ENCODE peak calls at places on chromosome 10, in nine cellular contexts. H, O, V, I, S, T, M, X and Q are unnamed samples.

GRCh38 chr10:61480226-61480625 is 27.0 kb upstream of the TMEM26 start:
- DNase-seq in H (no peak), O (no peak), V (no peak), I (no peak), S (no peak), T (no peak), M (no peak), X (no peak), Q (no peak)

GRCh38 chr10:27383595-27384542 is 120.2 kb upstream of the RAB18 start:
- DNase-seq in H (no peak), O (no peak), V (no peak), I (no peak), S (no peak), T (no peak), M (no peak), X (no peak), Q (peak; percentile 53)

GRCh38 chr10:117631276-117632151 is 89.0 kb downstream of the EMX2 start:
- DNase-seq in H (no peak), O (no peak), V (no peak), I (no peak), S (no peak), T (no peak), M (no peak), X (no peak), Q (no peak)

GRCh38 chr10:108375691-108376090 is 1211.2 kb upstream of the SORCS1 start:
- DNase-seq in H (no peak), O (no peak), V (peak; percentile 29), I (no peak), S (no peak), T (no peak), M (no peak), X (no peak), Q (no peak)

GRCh38 chr10:118216526-118217035 is 125.5 kb downstream of the FAM204A start:
- DNase-seq in H (no peak), O (no peak), V (no peak), I (no peak), S (no peak), T (no peak), M (no peak), X (no peak), Q (no peak)

GRCh38 chr10:113475381-113475807 is 77.5 kb upstream of the HABP2 start:
- DNase-seq in H (no peak), O (no peak), V (peak; percentile 21), I (no peak), S (no peak), T (no peak), M (no peak), X (no peak), Q (peak; percentile 79)

GRCh38 chr10:70915206-70915605 is 26.8 kb upstream of the PCBD1 start:
- DNase-seq in H (peak; percentile 62), O (no peak), V (no peak), I (no peak), S (no peak), T (no peak), M (no peak), X (no peak), Q (no peak)

GRCh38 chr10:8054498-8055407 is at the start of gene GATA3:
- DNase-seq in H (peak; percentile 69), O (peak; percentile 95), V (peak; percentile 84), I (no peak), S (peak; percentile 76), T (peak; percentile 73), M (peak; percentile 58), X (no peak), Q (peak; percentile 59)

GRCh38 chr10:87691515-87692070 is 31.9 kb downstream of the PAPSS2 start:
- DNase-seq in H (no peak), O (no peak), V (no peak), I (no peak), S (no peak), T (no peak), M (no peak), X (no peak), Q (no peak)

GRCh38 chr10:101075775-101076174 is 14.0 kb downstream of the KAZALD1 start:
- DNase-seq in H (no peak), O (no peak), V (no peak), I (no peak), S (no peak), T (no peak), M (no peak), X (no peak), Q (no peak)

GRCh38 chr10:101080933-101081546 is 19.3 kb downstream of the KAZALD1 start:
- DNase-seq in H (no peak), O (no peak), V (peak; percentile 44), I (no peak), S (no peak), T (no peak), M (no peak), X (no peak), Q (no peak)

GRCh38 chr10:101085846-101086245 is 24.1 kb downstream of the KAZALD1 start:
- DNase-seq in H (no peak), O (no peak), V (no peak), I (no peak), S (no peak), T (no peak), M (no peak), X (no peak), Q (no peak)

GRCh38 chr10:101076630-101077029 is 14.8 kb downstream of the KAZALD1 start:
- DNase-seq in H (no peak), O (no peak), V (no peak), I (no peak), S (no peak), T (no peak), M (no peak), X (no peak), Q (no peak)

DNA sequence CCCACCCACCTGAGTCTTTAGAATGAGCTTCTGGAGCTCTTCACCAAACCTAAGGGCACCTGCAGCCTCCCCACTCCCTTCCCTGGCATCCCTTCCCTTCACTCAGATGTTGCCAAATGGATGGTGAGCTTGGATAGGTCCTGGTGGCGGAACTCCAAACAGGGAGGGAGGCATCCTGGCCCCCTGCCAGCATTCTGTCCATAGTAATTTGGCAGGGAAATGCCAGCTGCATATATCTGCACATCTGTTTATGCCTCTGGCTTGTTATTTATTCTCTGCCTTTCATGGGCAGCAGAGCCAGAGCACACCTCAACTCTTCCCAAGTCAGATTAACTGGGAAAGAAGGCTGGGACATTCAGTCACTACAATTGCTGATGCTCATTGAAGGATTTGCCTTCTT is 18.1 kb downstream of the KAZALD1 start:
- DNase-seq in H (no peak), O (peak; percentile 80), V (no peak), I (no peak), S (no peak), T (no peak), M (no peak), X (no peak), Q (peak; percentile 15)
- H3K27me3 ChIP-seq in H (no peaks in the 10 kb centered on the region), O (no peaks in the 10 kb centered on the region), V (peaks cover 64% of the 10 kb centered on the region), I (peaks cover 98% of the 10 kb centered on the region), S (peaks cover 64% of the 10 kb centered on the region), T (peaks cover 28% of the 10 kb centered on the region), M (peaks cover 90% of the 10 kb centered on the region), X (peaks cover 56% of the 10 kb centered on the region), Q (peaks cover 9% of the 10 kb centered on the region)

GRCh38 chr10:59985639-59986038 is 79.3 kb upstream of the CCDC6 start:
- DNase-seq in H (no peak), O (no peak), V (no peak), I (no peak), S (no peak), T (no peak), M (no peak), X (no peak), Q (no peak)
- H3K9me3 ChIP-seq in H (no peaks in the 10 kb centered on the region), O (no peaks in the 10 kb centered on the region), V (no peaks in the 10 kb centered on the region), I (no peaks in the 10 kb centered on the region), S (no peaks in the 10 kb centered on the region), T (no peaks in the 10 kb centered on the region), M (no peaks in the 10 kb centered on the region), X (no peaks in the 10 kb centered on the region), Q (no peaks in the 10 kb centered on the region)

GRCh38 chr10:124035928-124036558 is 57.4 kb downstream of the CHST15 start:
- DNase-seq in H (peak; percentile 81), O (no peak), V (no peak), I (peak; percentile 78), S (peak; percentile 80), T (no peak), M (no peak), X (no peak), Q (no peak)

GRCh38 chr10:124037784-124038183 is 55.6 kb downstream of the CHST15 start:
- DNase-seq in H (no peak), O (no peak), V (no peak), I (no peak), S (no peak), T (no peak), M (no peak), X (no peak), Q (no peak)

GRCh38 chr10:124037286-124037685 is 56.1 kb downstream of the CHST15 start:
- DNase-seq in H (no peak), O (no peak), V (no peak), I (no peak), S (no peak), T (no peak), M (no peak), X (no peak), Q (no peak)

GRCh38 chr10:124035306-124035927 is 58.0 kb downstream of the CHST15 start:
- DNase-seq in H (peak; percentile 17), O (no peak), V (no peak), I (no peak), S (no peak), T (no peak), M (no peak), X (no peak), Q (no peak)

DNA sequence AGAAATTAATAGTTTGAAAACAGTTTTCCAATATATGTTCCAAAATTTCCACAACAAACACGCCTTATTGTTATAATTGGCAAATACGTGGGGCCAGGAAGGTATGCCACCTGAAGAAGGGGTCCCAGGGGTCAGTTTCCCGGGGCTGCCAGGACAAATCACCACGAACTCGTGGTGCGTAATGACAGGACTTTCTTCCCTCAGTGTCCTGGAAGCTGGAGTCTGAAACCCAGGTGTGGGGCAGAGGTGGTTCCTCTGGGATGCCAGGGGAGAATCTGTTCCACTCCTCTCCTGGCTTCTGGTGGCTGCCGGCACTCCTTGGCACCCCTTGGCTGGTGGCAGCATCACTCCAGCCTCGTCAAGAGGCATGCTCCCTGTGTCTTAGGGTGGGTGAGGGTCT is 56.7 kb downstream of the CHST15 start:
- DNase-seq in H (no peak), O (no peak), V (no peak), I (no peak), S (no peak), T (no peak), M (no peak), X (no peak), Q (no peak)
- H3K27me3 ChIP-seq in H (no peaks in the 10 kb centered on the region), O (no peaks in the 10 kb centered on the region), V (no peaks in the 10 kb centered on the region), I (no peaks in the 10 kb centered on the region), S (no peaks in the 10 kb centered on the region), T (no peaks in the 10 kb centered on the region), M (no peaks in the 10 kb centered on the region), X (no peaks in the 10 kb centered on the region), Q (no peaks in the 10 kb centered on the region)

DNA sequence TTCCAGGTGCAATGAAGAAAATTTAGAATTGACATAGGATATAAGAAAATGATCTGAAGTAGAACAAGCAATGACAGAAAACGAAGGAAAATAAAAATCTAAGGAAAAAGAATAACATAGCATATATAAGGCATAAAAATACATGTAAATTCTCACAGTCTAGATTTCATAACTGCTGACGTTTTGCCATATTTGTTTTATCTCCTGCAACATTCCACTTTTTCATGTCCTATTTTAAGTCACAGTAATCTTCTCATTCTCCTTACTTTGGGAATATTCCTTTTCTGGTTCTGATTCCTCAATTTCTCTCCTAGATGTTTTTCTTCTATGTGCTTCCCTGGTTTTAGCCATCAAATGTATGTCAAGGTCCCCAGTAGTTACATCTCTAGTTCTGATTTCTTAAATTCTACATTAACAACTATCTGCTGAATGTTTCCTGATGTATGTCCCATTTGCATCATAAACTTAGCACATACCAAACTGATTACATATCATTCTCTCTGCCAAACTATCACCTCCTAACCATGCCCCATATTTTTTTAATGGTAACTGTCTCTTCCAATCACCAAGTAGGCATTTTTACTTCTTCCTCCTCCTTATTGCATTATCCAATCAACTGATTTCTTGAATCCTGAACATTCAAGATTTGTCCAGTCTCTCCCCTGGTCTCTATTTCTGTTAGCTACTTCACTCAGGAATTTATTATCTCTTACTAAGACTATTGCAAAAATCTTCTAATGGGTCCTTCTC is 171.4 kb downstream of the DNAJC1 start:
- DNase-seq in H (no peak), O (no peak), V (peak; percentile 84), I (no peak), S (no peak), T (no peak), M (no peak), X (no peak), Q (no peak)
- H3K9me3 ChIP-seq in H (peaks cover 3% of the 10 kb centered on the region), O (no peaks in the 10 kb centered on the region), V (no peaks in the 10 kb centered on the region), I (peaks cover 74% of the 10 kb centered on the region), S (peaks cover 35% of the 10 kb centered on the region), T (peaks cover 14% of the 10 kb centered on the region), M (peaks cover 3% of the 10 kb centered on the region), X (peaks cover 9% of the 10 kb centered on the region), Q (peaks cover 21% of the 10 kb centered on the region)